ENCODE peak calls at places on chromosomes 12 and 14, in six cellular contexts. V is uterus, N is esophagus squamous epithelium, T is astrocyte, S is heart right ventricle, Z is lung. K is an unnamed sample.

GRCh38 chr14:74980746-74981661 is 21.7 kb upstream of the EIF2B2 start:
- DNase-seq in Z (no peak), V (no peak), N (no peak), S (no peak), T (peak; percentile 55), K (no peak)

GRCh38 chr14:66503532-66503931 is 4.4 kb upstream of the GPHN start:
- DNase-seq in S (peak; percentile 58), V (no peak), Z (no peak), T (peak; percentile 89), N (no peak), K (no peak)

GRCh38 chr12:77914089-77914488 is 83.4 kb downstream of the NAV3 start:
- DNase-seq in Z (no peak), T (no peak), V (no peak), N (no peak), S (no peak), K (no peak)

GRCh38 chr14:103372552-103373304 is 12.5 kb upstream of the MARK3 start:
- DNase-seq in S (no peak), N (no peak), T (peak; percentile 87), Z (no peak), V (no peak), K (no peak)

GRCh38 chr12:104805186-104805585 is 152.9 kb downstream of the SLC41A2 start:
- DNase-seq in Z (no peak), N (no peak), S (no peak), T (peak; percentile 92), V (no peak), K (no peak)

GRCh38 chr14:38882533-38882932 is 220.5 kb downstream of the SEC23A start:
- DNase-seq in N (no peak), T (no peak), Z (no peak), S (no peak), V (no peak), K (no peak)

GRCh38 chr12:28563926-28564325 is 373.7 kb downstream of the CCDC91 start:
- DNase-seq in T (peak; percentile 25), Z (no peak), N (no peak), V (no peak), S (no peak), K (no peak)

GRCh38 chr12:110794623-110795280 is 52.0 kb upstream of the CCDC63 start:
- DNase-seq in Z (peak; percentile 36), N (no peak), S (peak; percentile 72), T (no peak), V (peak; percentile 18), K (peak; percentile 82)

GRCh38 chr12:98750511-98750910 is 105.4 kb downstream of the APAF1 start:
- DNase-seq in T (no peak), Z (no peak), N (no peak), V (no peak), S (no peak), K (no peak)

GRCh38 chr12:121656122-121656521 is 13.3 kb downstream of the MORN3 start:
- DNase-seq in Z (no peak), S (no peak), T (no peak), V (no peak), N (no peak), K (no peak)

GRCh38 chr12:122117979-122118378 is 39.4 kb downstream of the MLXIP start:
- DNase-seq in V (no peak), S (no peak), Z (no peak), N (no peak), T (no peak), K (peak; percentile 4)

GRCh38 chr12:118513554-118513953 is 137.2 kb downstream of the SUDS3 start:
- DNase-seq in V (no peak), S (no peak), N (no peak), Z (no peak), T (no peak), K (no peak)

GRCh38 chr14:65462411-65462810 is 49.9 kb downstream of the FUT8 start:
- DNase-seq in V (no peak), T (peak; percentile 91), Z (no peak), S (no peak), N (no peak), K (no peak)

GRCh38 chr12:69052613-69053408 is 119.8 kb upstream of the CPM start:
- DNase-seq in V (no peak), Z (peak; percentile 40), S (no peak), N (no peak), T (peak; percentile 91), K (no peak)
- TF ChIP-seq CTCF in V (no peak), Z (no peak), S (no peak), N (no peak), T (no peak), K (no peak)

DNA sequence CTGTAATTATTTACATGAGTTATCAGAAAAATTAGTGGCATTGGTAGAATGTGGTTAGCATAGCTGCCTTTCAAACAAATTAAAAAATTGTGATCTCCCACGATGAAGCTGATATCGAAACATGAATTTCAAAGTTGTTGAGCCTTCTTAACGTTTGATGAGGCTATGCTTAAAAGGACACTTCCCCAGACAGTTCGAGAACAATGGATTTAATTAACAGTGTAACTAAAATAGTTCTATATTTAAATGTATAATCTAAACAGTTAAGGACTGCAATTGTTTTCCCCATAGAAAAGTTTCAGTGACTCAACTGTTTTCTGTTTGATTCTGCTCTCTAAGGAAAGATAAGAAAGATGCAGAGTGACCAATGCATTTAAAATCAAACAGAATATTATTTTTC is 1.6 kb downstream of the CLEC2B start:
- DNase-seq in V (no peak), S (no peak), T (no peak), N (no peak), Z (no peak), K (no peak)
- H3K4me3 ChIP-seq in V (peak overlapping the region; percentile 37), S (peak overlapping the region; percentile 60), T (no peak overlapping the region), N (peak overlapping the region; percentile 35), Z (no peak overlapping the region), K (peak overlapping the region; percentile 63)

GRCh38 chr14:79515158-79515557 is 696.1 kb downstream of the DIO2 start:
- DNase-seq in S (no peak), T (no peak), N (no peak), V (no peak), Z (no peak), K (no peak)

GRCh38 chr14:79511146-79511545 is 700.2 kb downstream of the DIO2 start:
- DNase-seq in V (no peak), T (peak; percentile 8), N (no peak), Z (no peak), S (no peak), K (no peak)

GRCh38 chr14:79514700-79515099 is 696.6 kb downstream of the DIO2 start:
- DNase-seq in S (no peak), V (no peak), Z (no peak), T (peak; percentile 87), N (no peak), K (no peak)

GRCh38 chr14:79513446-79513845 is 697.9 kb downstream of the DIO2 start:
- DNase-seq in S (no peak), T (no peak), V (no peak), Z (no peak), N (no peak), K (no peak)

DNA sequence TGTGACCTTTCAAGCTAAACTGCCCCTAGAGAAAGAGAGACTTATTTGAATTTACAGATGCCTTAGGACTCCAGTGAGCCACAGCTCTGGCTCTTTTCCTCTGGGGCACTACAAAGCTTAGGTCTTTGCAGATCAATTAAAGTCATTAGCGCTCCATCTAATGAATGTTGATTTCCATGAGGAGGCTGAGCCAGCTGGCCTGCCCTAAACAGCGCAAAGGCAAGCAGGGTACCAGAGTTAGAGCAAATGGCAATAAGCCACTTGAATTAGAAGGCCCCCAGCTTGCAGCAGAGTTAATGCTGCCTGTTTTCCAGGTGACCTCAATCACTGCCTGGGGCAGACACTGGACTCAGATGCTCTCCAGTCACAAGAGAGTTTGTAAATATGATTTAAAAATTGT is 695.3 kb downstream of the DIO2 start:
- DNase-seq in N (no peak), S (no peak), V (no peak), T (no peak), Z (no peak), K (no peak)
- H3K4me1 ChIP-seq in N (peaks cover 18% of the 10 kb centered on the region), S (no peaks in the 10 kb centered on the region), V (no peaks in the 10 kb centered on the region), T (peaks cover 24% of the 10 kb centered on the region), Z (no peaks in the 10 kb centered on the region), K (no peaks in the 10 kb centered on the region)

DNA sequence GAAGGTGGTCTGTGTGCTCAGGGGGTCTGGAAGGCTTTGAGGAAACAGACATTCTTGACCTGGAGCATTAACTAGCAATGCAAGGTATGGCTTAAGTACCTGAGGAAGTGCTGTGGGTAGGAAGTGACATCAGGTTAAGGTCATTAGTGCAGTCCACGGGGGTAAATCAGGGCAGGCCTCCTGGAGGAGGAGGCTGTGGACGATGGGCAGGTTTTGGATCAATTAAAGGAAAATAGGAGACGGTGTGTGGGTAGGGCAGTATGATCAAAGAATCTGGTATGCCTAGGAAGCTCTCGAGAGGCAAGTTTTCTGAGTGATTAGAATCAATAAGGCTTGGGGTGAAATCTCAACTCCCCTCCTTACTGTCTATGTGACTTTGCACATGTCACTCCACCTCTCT is 295.3 kb downstream of the AACS start:
- DNase-seq in Z (no peak), T (no peak), N (no peak), S (no peak), V (no peak), K (no peak)
- TF ChIP-seq CTCF in Z (no peak), T (no peak), N (no peak), S (no peak), V (no peak), K (no peak)

DNA sequence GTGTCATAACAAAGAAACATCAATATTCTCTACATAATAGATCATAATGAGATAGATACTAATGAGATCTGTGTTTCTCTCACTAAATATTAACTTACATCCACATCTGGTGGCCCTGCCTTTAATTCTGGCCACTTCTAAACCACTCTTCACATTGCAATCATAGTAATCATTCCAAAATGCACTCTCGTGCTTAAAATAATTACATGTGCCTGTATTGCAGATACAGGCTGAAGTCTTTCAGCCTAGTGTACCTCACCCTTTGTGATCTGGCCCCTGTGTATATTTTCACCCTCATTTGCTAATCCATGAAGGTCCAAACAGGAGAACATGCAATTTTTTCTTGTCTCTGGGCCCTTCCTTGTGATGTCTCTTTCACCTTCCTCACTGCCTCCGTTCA is 108.0 kb downstream of the LIN7A start:
- DNase-seq in N (no peak), V (no peak), S (no peak), T (peak; percentile 36), Z (no peak), K (no peak)
- H3K4me3 ChIP-seq in N (no peak overlapping the region), V (no peak overlapping the region), S (no peak overlapping the region), T (no peak overlapping the region), Z (no peak overlapping the region), K (no peak overlapping the region)

DNA sequence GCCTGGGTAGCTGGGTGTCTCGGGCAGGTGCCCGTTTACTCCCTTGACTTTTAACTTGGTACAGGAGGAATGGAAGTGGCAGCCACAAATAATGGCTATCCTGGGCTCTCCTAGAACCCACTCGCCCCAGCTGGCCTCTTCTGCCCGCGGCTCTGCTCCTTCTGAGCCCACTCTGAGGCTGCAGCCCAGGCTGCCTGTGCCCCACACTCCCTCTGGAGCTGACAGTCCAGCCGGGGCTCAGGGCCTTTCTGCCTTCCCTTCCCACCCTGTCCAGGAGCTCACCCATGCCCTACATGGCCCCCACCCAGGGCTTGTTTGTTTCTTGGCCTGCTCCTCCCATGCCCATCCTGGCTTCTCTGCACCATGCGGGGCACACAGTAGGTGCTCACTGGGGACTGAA is 15.6 kb downstream of the ZNF839 start:
- DNase-seq in T (no peak), Z (no peak), N (no peak), V (no peak), S (no peak), K (no peak)
- H3K4me1 ChIP-seq in T (no peaks in the 10 kb centered on the region), Z (peaks cover 2% of the 10 kb centered on the region), N (peaks cover 8% of the 10 kb centered on the region), V (no peaks in the 10 kb centered on the region), S (peaks cover 6% of the 10 kb centered on the region), K (no peaks in the 10 kb centered on the region)